ENCODE peak calls at places on chromosomes 7 and 10, in five cellular contexts. One of them, this sample, is unnamed.

GRCh38 chr7:38840736-38841460 is 68.1 kb downstream of the VPS41 start:
- DNase-seq in heart right ventricle: no peak
- DNase-seq in colonic mucosa: no peak
- DNase-seq in mucosa of descending colon: no peak
- DNase-seq in kidney: no peak
- DNase-seq in this sample: no peak

GRCh38 chr7:1458676-1459511 is at the start of gene MICALL2:
- DNase-seq in mucosa of descending colon: peak
- DNase-seq in kidney: peak
- DNase-seq in heart right ventricle: peak
- DNase-seq in colonic mucosa: peak
- DNase-seq in this sample: peak

GRCh38 chr10:75508239-75508813 is 76.9 kb downstream of the LRMDA start:
- DNase-seq in kidney: no peak
- DNase-seq in colonic mucosa: no peak
- DNase-seq in heart right ventricle: no peak
- DNase-seq in mucosa of descending colon: no peak
- DNase-seq in this sample: no peak

GRCh38 chr7:99563650-99564049 is 5.2 kb downstream of the ZNF655 start:
- DNase-seq in mucosa of descending colon: no peak
- DNase-seq in heart right ventricle: no peak
- DNase-seq in colonic mucosa: no peak
- DNase-seq in kidney: no peak
- DNase-seq in this sample: peak

GRCh38 chr7:140678081-140678815 is 5.5 kb downstream of the ADCK2 start:
- DNase-seq in mucosa of descending colon: no peak
- DNase-seq in heart right ventricle: no peak
- DNase-seq in colonic mucosa: no peak
- DNase-seq in kidney: peak
- DNase-seq in this sample: peak

GRCh38 chr10:77147871-77148270 is 489.7 kb downstream of the KCNMA1 start:
- DNase-seq in heart right ventricle: no peak
- DNase-seq in mucosa of descending colon: no peak
- DNase-seq in colonic mucosa: no peak
- DNase-seq in kidney: no peak
- DNase-seq in this sample: no peak

GRCh38 chr7:158858592-158859503 is 2.5 kb downstream of the DYNC2I1 start:
- DNase-seq in mucosa of descending colon: no peak
- DNase-seq in kidney: peak
- DNase-seq in colonic mucosa: no peak
- DNase-seq in heart right ventricle: no peak
- DNase-seq in this sample: peak

GRCh38 chr7:47503283-47503682 is 78.6 kb downstream of the TNS3 start:
- DNase-seq in mucosa of descending colon: no peak
- DNase-seq in kidney: peak
- DNase-seq in heart right ventricle: no peak
- DNase-seq in colonic mucosa: no peak
- DNase-seq in this sample: no peak

GRCh38 chr10:86673216-86673826 is 5.0 kb downstream of the LDB3 start:
- DNase-seq in colonic mucosa: no peak
- DNase-seq in mucosa of descending colon: no peak
- DNase-seq in kidney: no peak
- DNase-seq in heart right ventricle: no peak
- DNase-seq in this sample: no peak

GRCh38 chr10:100341953-100342626 is 4.9 kb upstream of the SCD start:
- DNase-seq in heart right ventricle: peak
- DNase-seq in mucosa of descending colon: no peak
- DNase-seq in colonic mucosa: peak
- DNase-seq in kidney: no peak
- DNase-seq in this sample: peak

GRCh38 chr10:32366588-32366987 is 19.6 kb upstream of the EPC1 start:
- DNase-seq in mucosa of descending colon: no peak
- DNase-seq in colonic mucosa: no peak
- DNase-seq in kidney: no peak
- DNase-seq in heart right ventricle: no peak
- DNase-seq in this sample: no peak

GRCh38 chr7:24979470-24979862 is 512 bp downstream of the OSBPL3 start:
- DNase-seq in heart right ventricle: peak
- DNase-seq in kidney: peak
- DNase-seq in colonic mucosa: peak
- DNase-seq in mucosa of descending colon: peak
- DNase-seq in this sample: peak

GRCh38 chr10:93775330-93775729 is 17.6 kb downstream of the LGI1 start:
- DNase-seq in mucosa of descending colon: no peak
- DNase-seq in kidney: no peak
- DNase-seq in colonic mucosa: no peak
- DNase-seq in heart right ventricle: no peak
- DNase-seq in this sample: no peak

GRCh38 chr7:48518092-48518491 is 346.8 kb downstream of the ABCA13 start:
- DNase-seq in heart right ventricle: no peak
- DNase-seq in kidney: no peak
- DNase-seq in mucosa of descending colon: no peak
- DNase-seq in colonic mucosa: no peak
- DNase-seq in this sample: no peak

GRCh38 chr10:16116404-16117304 is 256.3 kb upstream of the MINDY3 start:
- DNase-seq in heart right ventricle: no peak
- DNase-seq in kidney: no peak
- DNase-seq in mucosa of descending colon: no peak
- DNase-seq in colonic mucosa: no peak
- DNase-seq in this sample: peak

GRCh38 chr10:1684991-1685390 is 52.3 kb downstream of the ADARB2 start:
- DNase-seq in mucosa of descending colon: no peak
- DNase-seq in heart right ventricle: no peak
- DNase-seq in colonic mucosa: no peak
- DNase-seq in kidney: no peak
- DNase-seq in this sample: no peak

GRCh38 chr10:35643151-35643975 is 1.3 kb upstream of the FZD8 start:
- DNase-seq in mucosa of descending colon: peak
- DNase-seq in colonic mucosa: peak
- DNase-seq in heart right ventricle: peak
- DNase-seq in kidney: peak
- DNase-seq in this sample: peak

GRCh38 chr10:104707602-104708160 is 66.6 kb downstream of the SORCS3 start:
- DNase-seq in colonic mucosa: no peak
- DNase-seq in kidney: no peak
- DNase-seq in mucosa of descending colon: no peak
- DNase-seq in heart right ventricle: no peak
- DNase-seq in this sample: peak

GRCh38 chr7:84746347-84746746 is 440.5 kb downstream of the SEMA3D start:
- DNase-seq in mucosa of descending colon: no peak
- DNase-seq in colonic mucosa: no peak
- DNase-seq in kidney: no peak
- DNase-seq in heart right ventricle: no peak
- DNase-seq in this sample: no peak

GRCh38 chr10:5376450-5376849 is 11.7 kb downstream of the UCN3 start:
- DNase-seq in colonic mucosa: no peak
- DNase-seq in heart right ventricle: no peak
- DNase-seq in kidney: no peak
- DNase-seq in mucosa of descending colon: no peak
- DNase-seq in this sample: no peak

GRCh38 chr10:34758447-34758996 is 56.6 kb downstream of the PARD3 start:
- DNase-seq in mucosa of descending colon: no peak
- DNase-seq in heart right ventricle: no peak
- DNase-seq in colonic mucosa: peak
- DNase-seq in kidney: no peak
- DNase-seq in this sample: no peak

GRCh38 chr7:142508251-142508650 is 241.0 kb upstream of the PRSS1 start:
- DNase-seq in heart right ventricle: no peak
- DNase-seq in colonic mucosa: peak
- DNase-seq in kidney: no peak
- DNase-seq in mucosa of descending colon: no peak
- DNase-seq in this sample: no peak

GRCh38 chr10:20004087-20004523 is 187.9 kb downstream of the PLXDC2 start:
- DNase-seq in mucosa of descending colon: no peak
- DNase-seq in kidney: no peak
- DNase-seq in colonic mucosa: no peak
- DNase-seq in heart right ventricle: peak
- DNase-seq in this sample: no peak

GRCh38 chr10:43482319-43483078 is 45.6 kb downstream of the ZNF487 start:
- DNase-seq in heart right ventricle: no peak
- DNase-seq in kidney: no peak
- DNase-seq in mucosa of descending colon: no peak
- DNase-seq in colonic mucosa: no peak
- DNase-seq in this sample: no peak

GRCh38 chr10:72134785-72135765 is 46.7 kb upstream of the SPOCK2 start:
- DNase-seq in heart right ventricle: no peak
- DNase-seq in kidney: no peak
- DNase-seq in colonic mucosa: no peak
- DNase-seq in mucosa of descending colon: no peak
- DNase-seq in this sample: no peak

GRCh38 chr10:3468919-3469638 is 296.5 kb upstream of the PITRM1 start:
- DNase-seq in colonic mucosa: no peak
- DNase-seq in heart right ventricle: peak
- DNase-seq in kidney: no peak
- DNase-seq in mucosa of descending colon: no peak
- DNase-seq in this sample: no peak

GRCh38 chr10:79071535-79071923 is 2.8 kb downstream of the ZMIZ1 start:
- DNase-seq in colonic mucosa: no peak
- DNase-seq in kidney: no peak
- DNase-seq in mucosa of descending colon: no peak
- DNase-seq in heart right ventricle: no peak
- DNase-seq in this sample: no peak

GRCh38 chr10:79072041-79072441 is 3.3 kb downstream of the ZMIZ1 start:
- DNase-seq in kidney: no peak
- DNase-seq in heart right ventricle: no peak
- DNase-seq in mucosa of descending colon: no peak
- DNase-seq in colonic mucosa: no peak
- DNase-seq in this sample: no peak

GRCh38 chr10:79070091-79070610 is 1.4 kb downstream of the ZMIZ1 start:
- DNase-seq in mucosa of descending colon: no peak
- DNase-seq in heart right ventricle: peak
- DNase-seq in kidney: peak
- DNase-seq in colonic mucosa: peak
- DNase-seq in this sample: peak

GRCh38 chr10:79069325-79070090 is 742 bp downstream of the ZMIZ1 start:
- DNase-seq in kidney: peak
- DNase-seq in colonic mucosa: peak
- DNase-seq in heart right ventricle: peak
- DNase-seq in mucosa of descending colon: peak
- DNase-seq in this sample: peak

GRCh38 chr10:79070611-79071534 is 2.1 kb downstream of the ZMIZ1 start:
- DNase-seq in kidney: peak
- DNase-seq in heart right ventricle: peak
- DNase-seq in mucosa of descending colon: peak
- DNase-seq in colonic mucosa: peak
- DNase-seq in this sample: peak
- TF ChIP-seq CTCF in kidney: no peak
- TF ChIP-seq CTCF in heart right ventricle: no peak
- TF ChIP-seq CTCF in mucosa of descending colon: no peak
- TF ChIP-seq CTCF in colonic mucosa: no peak
- TF ChIP-seq CTCF in this sample: peak

GRCh38 chr7:120991133-120991532 is 2.6 kb downstream of the CPED1 start:
- DNase-seq in heart right ventricle: no peak
- DNase-seq in colonic mucosa: no peak
- DNase-seq in kidney: no peak
- DNase-seq in mucosa of descending colon: no peak
- DNase-seq in this sample: no peak

GRCh38 chr7:120990468-120991118 is 2.1 kb downstream of the CPED1 start:
- DNase-seq in kidney: no peak
- DNase-seq in colonic mucosa: no peak
- DNase-seq in mucosa of descending colon: no peak
- DNase-seq in heart right ventricle: no peak
- DNase-seq in this sample: no peak

GRCh38 chr7:120988591-120989299 is at the start of gene CPED1:
- DNase-seq in kidney: peak
- DNase-seq in colonic mucosa: peak
- DNase-seq in mucosa of descending colon: peak
- DNase-seq in heart right ventricle: peak
- DNase-seq in this sample: peak

GRCh38 chr7:120987683-120988590 is 574 bp upstream of the CPED1 start:
- DNase-seq in mucosa of descending colon: peak
- DNase-seq in colonic mucosa: peak
- DNase-seq in heart right ventricle: peak
- DNase-seq in kidney: peak
- DNase-seq in this sample: peak

GRCh38 chr7:120989571-120990220 is 1.2 kb downstream of the CPED1 start:
- DNase-seq in kidney: peak
- DNase-seq in colonic mucosa: no peak
- DNase-seq in heart right ventricle: peak
- DNase-seq in mucosa of descending colon: no peak
- DNase-seq in this sample: peak
- H3K4me3 ChIP-seq in kidney: peak
- H3K4me3 ChIP-seq in colonic mucosa: peak
- H3K4me3 ChIP-seq in heart right ventricle: peak
- H3K4me3 ChIP-seq in mucosa of descending colon: no peak
- H3K4me3 ChIP-seq in this sample: no peak

GRCh38 chr7:19558527-19558926 is 150.3 kb downstream of the POLR1F start:
- DNase-seq in heart right ventricle: no peak
- DNase-seq in colonic mucosa: no peak
- DNase-seq in mucosa of descending colon: no peak
- DNase-seq in kidney: no peak
- DNase-seq in this sample: no peak
- TF ChIP-seq CTCF in heart right ventricle: no peak
- TF ChIP-seq CTCF in colonic mucosa: no peak
- TF ChIP-seq CTCF in mucosa of descending colon: no peak
- TF ChIP-seq CTCF in kidney: no peak
- TF ChIP-seq CTCF in this sample: no peak

GRCh38 chr7:11616466-11616865 is 215.5 kb downstream of the THSD7A start:
- DNase-seq in kidney: no peak
- DNase-seq in heart right ventricle: no peak
- DNase-seq in mucosa of descending colon: no peak
- DNase-seq in colonic mucosa: no peak
- DNase-seq in this sample: no peak

GRCh38 chr7:11612737-11613136 is 219.3 kb downstream of the THSD7A start:
- DNase-seq in mucosa of descending colon: no peak
- DNase-seq in colonic mucosa: no peak
- DNase-seq in heart right ventricle: no peak
- DNase-seq in kidney: no peak
- DNase-seq in this sample: no peak

GRCh38 chr7:11615163-11615562 is 216.8 kb downstream of the THSD7A start:
- DNase-seq in colonic mucosa: no peak
- DNase-seq in mucosa of descending colon: no peak
- DNase-seq in heart right ventricle: no peak
- DNase-seq in kidney: no peak
- DNase-seq in this sample: no peak

GRCh38 chr7:11609071-11609470 is 222.9 kb downstream of the THSD7A start:
- DNase-seq in mucosa of descending colon: no peak
- DNase-seq in heart right ventricle: no peak
- DNase-seq in kidney: no peak
- DNase-seq in colonic mucosa: no peak
- DNase-seq in this sample: no peak

DNA sequence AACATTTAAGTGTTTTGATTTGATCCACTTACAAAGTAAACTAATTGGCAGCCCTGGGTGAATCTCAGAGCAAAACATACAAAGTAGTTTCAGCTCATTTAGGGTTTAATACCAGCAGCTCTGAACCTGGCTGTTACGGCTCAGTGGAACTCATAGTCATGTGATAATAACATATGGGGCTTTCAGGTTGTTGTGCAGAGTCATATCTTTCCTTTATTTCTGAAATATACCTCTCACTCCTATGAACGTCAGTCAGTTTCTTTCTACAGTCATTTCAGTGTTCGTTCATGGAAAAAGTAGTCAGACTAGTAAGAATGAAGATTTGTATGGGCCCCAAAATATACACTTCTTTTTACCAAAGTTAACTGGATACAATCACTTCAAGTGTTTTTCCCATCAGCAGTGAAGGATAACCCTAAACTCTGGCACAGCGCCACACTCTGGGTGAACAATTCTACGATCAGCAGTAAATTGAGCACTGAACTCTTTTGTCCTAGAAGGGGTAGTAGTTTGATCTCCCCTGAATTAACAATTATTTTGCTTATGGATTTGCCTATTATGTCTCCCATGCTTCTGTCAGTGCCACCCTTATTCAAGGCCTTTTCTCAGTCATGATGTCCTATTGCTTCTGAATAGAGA is 218.6 kb downstream of the THSD7A start:
- DNase-seq in heart right ventricle: no peak
- DNase-seq in mucosa of descending colon: no peak
- DNase-seq in colonic mucosa: no peak
- DNase-seq in kidney: no peak
- DNase-seq in this sample: peak
- H3K4me3 ChIP-seq in heart right ventricle: no peak
- H3K4me3 ChIP-seq in mucosa of descending colon: no peak
- H3K4me3 ChIP-seq in colonic mucosa: no peak
- H3K4me3 ChIP-seq in kidney: no peak
- H3K4me3 ChIP-seq in this sample: no peak